ENCODE peak calls at places on chromosomes 2 and 18, in five cellular contexts. X, S, V, Z and L are unnamed samples.

GRCh38 chr2:35846-36245 is 10.5 kb downstream of the FAM110C start:
- DNase-seq in S (no peak), X (no peak), Z (no peak), V (no peak), L (peak; percentile 71)

GRCh38 chr2:8219631-8220393 is 462.0 kb upstream of the ID2 start:
- DNase-seq in V (no peak), X (no peak), Z (peak; percentile 74), S (no peak), L (no peak)

GRCh38 chr2:226701052-226701451 is 98.6 kb downstream of the IRS1 start:
- DNase-seq in V (peak; percentile 91), X (no peak), S (peak; percentile 94), Z (no peak), L (peak; percentile 24)

GRCh38 chr2:170651603-170652002 is 63.5 kb upstream of the SP5 start:
- DNase-seq in Z (no peak), X (no peak), V (no peak), S (no peak), L (no peak)

GRCh38 chr2:207256476-207257207 is 90.9 kb upstream of the KLF7 start:
- DNase-seq in X (no peak), Z (no peak), S (peak; percentile 80), V (peak; percentile 52), L (no peak)

GRCh38 chr2:175976758-175977157 is 25.3 kb downstream of the LNPK start:
- DNase-seq in Z (no peak), X (no peak), S (peak; percentile 16), V (peak; percentile 36), L (peak; percentile 11)

GRCh38 chr2:125543968-125544514 is 1111.9 kb upstream of the GYPC start:
- DNase-seq in X (no peak), Z (no peak), S (no peak), V (no peak), L (no peak)

GRCh38 chr18:48555465-48555995 is 16.7 kb downstream of the CTIF start:
- DNase-seq in V (no peak), Z (no peak), X (no peak), S (no peak), L (no peak)

GRCh38 chr2:171098607-171099006 is 62.1 kb downstream of the TLK1 start:
- DNase-seq in X (no peak), S (no peak), V (no peak), Z (no peak), L (no peak)

GRCh38 chr2:3913252-3913651 is 209.9 kb downstream of the DCDC2C start:
- DNase-seq in V (no peak), X (no peak), Z (no peak), S (no peak), L (no peak)

GRCh38 chr2:68726608-68727367 is 7.8 kb upstream of the ARHGAP25 start:
- DNase-seq in S (peak; percentile 75), X (no peak), Z (no peak), V (peak; percentile 38), L (peak; percentile 48)

GRCh38 chr2:111900859-111901258 is 2.5 kb downstream of the MERTK start:
- DNase-seq in V (peak; percentile 45), Z (no peak), S (no peak), X (peak; percentile 51), L (peak; percentile 41)

GRCh38 chr2:226414313-226414712 is 385.3 kb downstream of the IRS1 start:
- DNase-seq in Z (no peak), X (no peak), V (no peak), S (no peak), L (no peak)

GRCh38 chr2:12715258-12715865 is 1.4 kb upstream of the TRIB2 start:
- DNase-seq in X (peak; percentile 15), S (no peak), V (no peak), Z (no peak), L (peak; percentile 5)

GRCh38 chr18:58386780-58387179 is 242.1 kb downstream of the ALPK2 start:
- DNase-seq in V (no peak), Z (no peak), X (no peak), S (no peak), L (no peak)

GRCh38 chr2:240167588-240167880 is 27.1 kb upstream of the OTOS start:
- DNase-seq in V (no peak), X (no peak), Z (no peak), S (no peak), L (no peak)

GRCh38 chr2:180144311-180144813 is 137.3 kb upstream of the CWC22 start:
- DNase-seq in Z (no peak), X (no peak), V (no peak), S (no peak), L (no peak)

GRCh38 chr2:199488772-199489400 is 31.1 kb upstream of the SATB2 start:
- DNase-seq in X (peak; percentile 92), V (peak; percentile 56), Z (no peak), S (peak; percentile 11), L (peak; percentile 61)

GRCh38 chr18:33596178-33596854 is 18.3 kb downstream of the ASXL3 start:
- DNase-seq in V (peak; percentile 80), S (peak; percentile 71), Z (no peak), X (no peak), L (peak; percentile 70)

GRCh38 chr18:22466608-22467390 is 49.1 kb upstream of the CTAGE1 start:
- DNase-seq in S (peak; percentile 89), X (no peak), V (peak; percentile 85), Z (peak; percentile 23), L (peak; percentile 94)

GRCh38 chr2:9753276-9753600 is 90.0 kb upstream of the TAF1B start:
- DNase-seq in Z (peak; percentile 38), V (peak; percentile 90), S (peak; percentile 97), X (no peak), L (peak; percentile 99)

GRCh38 chr2:218569661-218570500 is 1.2 kb downstream of the CNOT9 start:
- DNase-seq in Z (peak; percentile 31), S (peak; percentile 51), V (peak; percentile 55), X (peak; percentile 18), L (peak; percentile 33)

GRCh38 chr2:172253190-172254052 is 150.7 kb upstream of the DLX2 start:
- DNase-seq in X (no peak), S (peak; percentile 100), Z (no peak), V (peak; percentile 99), L (peak; percentile 100)

GRCh38 chr2:123771928-123772632 is 253.0 kb upstream of the CNTNAP5 start:
- DNase-seq in V (no peak), S (no peak), X (no peak), Z (no peak), L (no peak)

GRCh38 chr2:218223046-218223445 is 6.1 kb downstream of the ARPC2 start:
- DNase-seq in X (no peak), Z (no peak), S (no peak), V (no peak), L (peak; percentile 60)

GRCh38 chr2:18500333-18500732 is 60.1 kb downstream of the RDH14 start:
- DNase-seq in V (peak; percentile 64), Z (no peak), S (peak; percentile 80), X (no peak), L (peak; percentile 83)

GRCh38 chr2:171864357-171864985 is 29.6 kb downstream of the SLC25A12 start:
- DNase-seq in S (no peak), X (no peak), Z (no peak), V (no peak), L (peak; percentile 71)

DNA sequence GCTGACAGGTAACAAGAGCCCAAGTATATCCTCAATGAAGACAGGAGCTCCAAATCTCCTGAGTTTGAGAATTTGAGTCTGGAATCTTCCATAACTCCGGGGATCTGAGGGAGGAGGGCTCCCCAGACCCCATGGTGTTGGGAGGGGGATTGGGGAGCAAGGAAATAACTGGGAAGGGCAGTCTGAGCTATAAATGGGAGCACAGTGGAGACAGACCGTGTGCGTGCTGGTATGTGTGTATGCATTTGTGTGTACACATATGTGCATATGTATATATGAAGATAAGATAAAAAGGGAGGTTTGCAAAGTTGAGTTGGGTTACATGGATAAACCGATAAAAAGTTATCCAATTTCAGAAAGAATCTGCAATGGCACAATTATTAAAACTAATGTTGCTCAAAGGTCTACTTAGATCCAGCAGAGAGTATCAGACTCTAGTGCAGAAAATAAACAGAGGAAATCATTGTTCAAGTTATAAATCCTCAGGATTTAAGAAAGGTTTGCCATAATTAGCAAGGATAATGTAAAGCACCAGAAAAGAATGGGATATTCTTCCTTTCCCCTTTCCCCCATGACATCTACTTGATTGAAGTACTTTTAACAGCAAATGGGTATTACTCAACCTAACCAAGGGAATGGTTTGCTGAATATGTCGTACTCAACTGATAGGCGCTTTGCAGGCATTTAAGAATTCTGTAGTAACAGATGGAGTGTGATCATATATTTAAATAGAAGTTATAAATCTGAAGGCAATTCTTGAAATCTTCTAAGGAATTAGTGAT is 2.5 kb downstream of the APCDD1 start:
- DNase-seq in Z (no peak), X (no peak), V (no peak), S (no peak), L (no peak)
- H3K4me3 ChIP-seq in Z (peak overlapping the region; percentile 76), X (no peak overlapping the region), V (no peak overlapping the region), S (no peak overlapping the region), L (no peak overlapping the region)

GRCh38 chr2:233693963-233694362 is 1.3 kb downstream of the UGT1A6 start:
- DNase-seq in S (no peak), X (no peak), V (no peak), Z (no peak), L (no peak)
- TF ChIP-seq CTCF in S (no peak), X (no peak), V (no peak), Z (no peak), L (no peak)

DNA sequence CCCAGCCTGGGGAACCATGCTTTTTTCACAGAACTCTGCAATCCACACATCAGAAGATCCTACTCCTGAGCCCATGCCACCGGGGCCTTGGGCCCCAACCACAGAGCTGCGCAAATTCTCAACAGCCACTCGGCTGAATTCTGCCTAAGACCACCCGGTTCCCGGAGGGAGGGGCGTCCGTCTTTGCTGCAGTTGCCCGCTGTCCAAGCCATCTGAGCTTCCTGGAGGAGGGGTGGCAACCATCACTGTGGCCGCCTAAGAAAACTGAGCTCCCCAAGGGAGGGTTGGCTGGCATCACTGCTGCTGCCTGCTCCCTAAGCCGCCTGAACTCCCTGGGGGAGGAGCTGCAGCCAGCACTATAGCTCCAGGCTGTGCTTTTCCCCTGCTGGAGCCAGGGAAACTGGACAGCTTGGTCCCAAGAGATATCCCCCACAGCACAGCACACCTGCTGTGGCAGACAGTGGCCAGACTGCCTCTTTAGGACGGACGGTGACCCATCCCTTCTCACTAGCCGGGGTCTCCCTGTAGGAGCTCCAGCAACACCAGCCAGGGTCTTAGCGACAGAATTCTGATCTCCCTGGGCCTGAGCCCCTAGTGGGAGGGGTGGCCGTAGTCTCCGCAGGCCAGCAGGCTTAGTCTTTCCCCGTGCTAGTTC is 1411.6 kb upstream of the CDH2 start:
- DNase-seq in S (no peak), Z (no peak), V (no peak), X (no peak), L (no peak)
- H3K4me3 ChIP-seq in S (no peak overlapping the region), Z (no peak overlapping the region), V (no peak overlapping the region), X (no peak overlapping the region), L (no peak overlapping the region)

DNA sequence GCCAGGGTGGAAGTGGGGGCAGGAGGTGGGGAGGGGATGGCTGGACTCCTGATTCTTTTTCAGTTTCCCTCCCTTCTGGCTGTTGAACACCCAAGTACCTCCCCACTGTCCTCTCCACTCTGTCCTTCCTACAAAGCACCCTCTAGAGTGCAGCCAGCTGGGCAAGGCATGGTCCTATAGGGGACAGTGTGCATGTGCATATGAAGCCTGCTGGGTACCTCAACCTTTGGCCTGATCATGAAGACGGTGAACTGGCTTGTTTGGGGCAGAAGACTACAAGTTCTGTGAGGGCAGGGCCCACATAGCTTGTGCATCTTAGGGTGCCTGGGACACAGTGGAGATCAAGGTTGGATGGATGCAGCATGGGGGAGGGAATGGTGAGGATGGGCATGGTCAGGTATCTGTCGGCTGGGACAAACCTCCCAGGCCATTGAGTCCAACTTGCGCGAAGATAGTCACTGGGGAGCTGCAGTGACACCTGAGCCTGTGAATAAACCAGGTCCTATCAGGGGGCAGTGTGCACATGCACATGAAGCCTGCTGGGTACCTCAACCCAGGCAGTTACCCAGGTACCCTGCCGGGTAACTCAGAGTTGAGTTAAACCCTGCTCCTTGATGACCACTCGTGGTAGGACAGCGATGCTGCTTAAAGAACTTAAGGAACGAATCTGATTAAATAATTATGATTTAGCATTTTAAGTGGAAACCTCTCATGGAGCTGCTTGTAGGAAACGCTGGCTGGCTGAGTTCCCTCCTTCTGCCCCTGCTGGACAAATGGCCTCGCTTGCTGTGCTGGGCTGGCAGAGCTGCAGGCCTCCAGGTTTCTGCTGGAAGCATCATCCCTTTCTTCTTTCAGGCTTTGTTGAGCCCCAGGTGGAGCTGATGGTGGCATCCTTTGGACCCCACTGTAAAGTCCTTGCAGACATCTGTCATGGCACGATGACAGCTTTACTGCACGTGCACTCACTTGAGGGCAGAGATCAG is 84.0 kb downstream of the POLR1A start:
- DNase-seq in S (no peak), V (no peak), Z (no peak), X (peak; percentile 34), L (no peak)
- TF ChIP-seq CTCF in S (no peak), V (no peak), Z (no peak), X (no peak), L (no peak)